ENCODE peak calls at places on chromosomes 6 and 20, in five cellular contexts. One of them, this sample, is unnamed.

GRCh38 chr20:63873477-63873971 is 8.5 kb downstream of the TPD52L2 start:
- DNase-seq in choroid plexus epithelial cell: peak; percentile 93
- DNase-seq in esophagus squamous epithelium: no peak
- DNase-seq in uterus: no peak
- DNase-seq in cardiac muscle cell: peak; percentile 85
- DNase-seq in this sample: no peak

GRCh38 chr20:60754866-60755265 is 497.2 kb upstream of the CDH4 start:
- DNase-seq in choroid plexus epithelial cell: no peak
- DNase-seq in esophagus squamous epithelium: no peak
- DNase-seq in uterus: no peak
- DNase-seq in cardiac muscle cell: no peak
- DNase-seq in this sample: no peak

GRCh38 chr6:145214570-145214969 is 520.8 kb downstream of the EPM2A start:
- DNase-seq in choroid plexus epithelial cell: peak; percentile 56
- DNase-seq in esophagus squamous epithelium: no peak
- DNase-seq in uterus: no peak
- DNase-seq in cardiac muscle cell: peak; percentile 52
- DNase-seq in this sample: no peak

GRCh38 chr6:111087106-111087835 is at the start of gene SLC16A10:
- DNase-seq in choroid plexus epithelial cell: no peak
- DNase-seq in esophagus squamous epithelium: no peak
- DNase-seq in uterus: peak; percentile 45
- DNase-seq in cardiac muscle cell: peak; percentile 23
- DNase-seq in this sample: peak; percentile 91

GRCh38 chr6:132548746-132549463 is 3.6 kb upstream of the TAAR8 start:
- DNase-seq in choroid plexus epithelial cell: no peak
- DNase-seq in esophagus squamous epithelium: no peak
- DNase-seq in uterus: no peak
- DNase-seq in cardiac muscle cell: no peak
- DNase-seq in this sample: no peak

GRCh38 chr6:111356551-111356950 is 126.5 kb downstream of the REV3L start:
- DNase-seq in choroid plexus epithelial cell: no peak
- DNase-seq in esophagus squamous epithelium: no peak
- DNase-seq in uterus: no peak
- DNase-seq in cardiac muscle cell: no peak
- DNase-seq in this sample: no peak

GRCh38 chr6:107807186-107807585 is 16.9 kb downstream of the SCML4 start:
- DNase-seq in choroid plexus epithelial cell: no peak
- DNase-seq in esophagus squamous epithelium: no peak
- DNase-seq in uterus: no peak
- DNase-seq in cardiac muscle cell: no peak
- DNase-seq in this sample: no peak

GRCh38 chr6:12602342-12602741 is 114.2 kb upstream of the PHACTR1 start:
- DNase-seq in choroid plexus epithelial cell: no peak
- DNase-seq in esophagus squamous epithelium: no peak
- DNase-seq in uterus: no peak
- DNase-seq in cardiac muscle cell: peak; percentile 51
- DNase-seq in this sample: no peak

GRCh38 chr20:9626357-9626756 is 112.0 kb downstream of the LAMP5 start:
- DNase-seq in choroid plexus epithelial cell: no peak
- DNase-seq in esophagus squamous epithelium: no peak
- DNase-seq in uterus: no peak
- DNase-seq in cardiac muscle cell: no peak
- DNase-seq in this sample: no peak

GRCh38 chr6:44044154-44044539 is 83.1 kb downstream of the MRPL14 start:
- DNase-seq in choroid plexus epithelial cell: peak; percentile 81
- DNase-seq in esophagus squamous epithelium: no peak
- DNase-seq in uterus: no peak
- DNase-seq in cardiac muscle cell: no peak
- DNase-seq in this sample: no peak

GRCh38 chr20:58692579-58693225 is at the start of gene NPEPL1:
- DNase-seq in choroid plexus epithelial cell: peak; percentile 77
- DNase-seq in esophagus squamous epithelium: no peak
- DNase-seq in uterus: peak; percentile 60
- DNase-seq in cardiac muscle cell: peak; percentile 90
- DNase-seq in this sample: peak; percentile 90

GRCh38 chr20:36210561-36210960 is 25.7 kb upstream of the AAR2 start:
- DNase-seq in choroid plexus epithelial cell: peak; percentile 14
- DNase-seq in esophagus squamous epithelium: no peak
- DNase-seq in uterus: no peak
- DNase-seq in cardiac muscle cell: no peak
- DNase-seq in this sample: no peak

GRCh38 chr6:54135665-54136370 is 24.6 kb downstream of the MLIP start:
- DNase-seq in choroid plexus epithelial cell: peak; percentile 93
- DNase-seq in esophagus squamous epithelium: no peak
- DNase-seq in uterus: no peak
- DNase-seq in cardiac muscle cell: peak; percentile 86
- DNase-seq in this sample: no peak

GRCh38 chr6:32845381-32845884 is 1.6 kb upstream of the PSMB8 start:
- DNase-seq in choroid plexus epithelial cell: no peak
- DNase-seq in esophagus squamous epithelium: no peak
- DNase-seq in uterus: no peak
- DNase-seq in cardiac muscle cell: no peak
- DNase-seq in this sample: no peak

GRCh38 chr20:54167909-54168872 is 5.6 kb downstream of the CYP24A1 start:
- DNase-seq in choroid plexus epithelial cell: no peak
- DNase-seq in esophagus squamous epithelium: no peak
- DNase-seq in uterus: no peak
- DNase-seq in cardiac muscle cell: peak; percentile 40
- DNase-seq in this sample: no peak

GRCh38 chr20:38172344-38172743 is 7.3 kb upstream of the TGM2 start:
- DNase-seq in choroid plexus epithelial cell: peak; percentile 60
- DNase-seq in esophagus squamous epithelium: no peak
- DNase-seq in uterus: no peak
- DNase-seq in cardiac muscle cell: peak; percentile 51
- DNase-seq in this sample: no peak

GRCh38 chr6:19463250-19463649 is 373.9 kb upstream of the ID4 start:
- DNase-seq in choroid plexus epithelial cell: no peak
- DNase-seq in esophagus squamous epithelium: no peak
- DNase-seq in uterus: no peak
- DNase-seq in cardiac muscle cell: no peak
- DNase-seq in this sample: no peak

GRCh38 chr6:164010446-164011071 is 596.0 kb downstream of the QKI start:
- DNase-seq in choroid plexus epithelial cell: no peak
- DNase-seq in esophagus squamous epithelium: no peak
- DNase-seq in uterus: no peak
- DNase-seq in cardiac muscle cell: peak; percentile 21
- DNase-seq in this sample: no peak

GRCh38 chr20:50799176-50799889 is 4.5 kb downstream of the BCAS4 start:
- DNase-seq in choroid plexus epithelial cell: no peak
- DNase-seq in esophagus squamous epithelium: no peak
- DNase-seq in uterus: no peak
- DNase-seq in cardiac muscle cell: no peak
- DNase-seq in this sample: no peak

GRCh38 chr20:31988430-31989015 is 20.6 kb downstream of the XKR7 start:
- DNase-seq in choroid plexus epithelial cell: no peak
- DNase-seq in esophagus squamous epithelium: no peak
- DNase-seq in uterus: no peak
- DNase-seq in cardiac muscle cell: no peak
- DNase-seq in this sample: no peak

GRCh38 chr6:159762681-159763293 is 942 bp downstream of the ACAT2 start:
- DNase-seq in choroid plexus epithelial cell: peak; percentile 20
- DNase-seq in esophagus squamous epithelium: no peak
- DNase-seq in uterus: no peak
- DNase-seq in cardiac muscle cell: no peak
- DNase-seq in this sample: no peak

GRCh38 chr6:54074591-54075195 is 36.5 kb upstream of the MLIP start:
- DNase-seq in choroid plexus epithelial cell: peak; percentile 38
- DNase-seq in esophagus squamous epithelium: no peak
- DNase-seq in uterus: no peak
- DNase-seq in cardiac muscle cell: peak; percentile 58
- DNase-seq in this sample: no peak

GRCh38 chr20:3786126-3786484 is 435 bp downstream of the CENPB start:
- DNase-seq in choroid plexus epithelial cell: peak; percentile 74
- DNase-seq in esophagus squamous epithelium: no peak
- DNase-seq in uterus: peak; percentile 54
- DNase-seq in cardiac muscle cell: peak; percentile 68
- DNase-seq in this sample: peak; percentile 84

GRCh38 chr6:66948106-66948505 is 1241.1 kb upstream of the EYS start:
- DNase-seq in choroid plexus epithelial cell: peak; percentile 80
- DNase-seq in esophagus squamous epithelium: no peak
- DNase-seq in uterus: no peak
- DNase-seq in cardiac muscle cell: peak; percentile 52
- DNase-seq in this sample: no peak

GRCh38 chr6:84035484-84035883 is 1.9 kb downstream of the MRAP2 start:
- DNase-seq in choroid plexus epithelial cell: no peak
- DNase-seq in esophagus squamous epithelium: no peak
- DNase-seq in uterus: no peak
- DNase-seq in cardiac muscle cell: no peak
- DNase-seq in this sample: no peak

GRCh38 chr6:31822038-31822821 is 5.3 kb upstream of the HSPA1B start:
- DNase-seq in choroid plexus epithelial cell: peak; percentile 58
- DNase-seq in esophagus squamous epithelium: peak; percentile 25
- DNase-seq in uterus: peak; percentile 86
- DNase-seq in cardiac muscle cell: peak; percentile 86
- DNase-seq in this sample: peak; percentile 85

DNA sequence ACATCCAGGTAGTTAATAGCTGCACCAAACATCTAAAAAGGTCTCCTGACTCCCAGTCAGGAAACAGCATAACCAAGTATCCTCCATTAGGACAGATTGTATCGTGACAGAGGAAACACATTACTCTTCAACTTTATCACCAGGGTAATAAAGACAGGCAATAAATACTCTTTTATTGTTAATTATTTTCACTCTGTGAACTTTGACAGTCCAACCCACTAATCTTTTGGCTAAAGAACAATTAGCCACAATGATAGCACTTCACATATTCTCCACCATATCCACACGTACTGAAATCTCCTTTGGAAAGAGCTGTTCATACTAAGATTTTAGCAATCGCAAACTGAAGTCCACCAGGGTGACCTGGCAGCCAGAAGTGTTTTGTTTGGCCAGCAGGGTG is 46.4 kb downstream of the ARHGAP18 start:
- DNase-seq in choroid plexus epithelial cell: no peak
- DNase-seq in esophagus squamous epithelium: no peak
- DNase-seq in uterus: no peak
- DNase-seq in cardiac muscle cell: peak; percentile 25
- DNase-seq in this sample: no peak
- TF ChIP-seq CTCF in choroid plexus epithelial cell: peak; percentile 19
- TF ChIP-seq CTCF in esophagus squamous epithelium: no peak
- TF ChIP-seq CTCF in uterus: no peak
- TF ChIP-seq CTCF in cardiac muscle cell: no peak
- TF ChIP-seq CTCF in this sample: no peak

GRCh38 chr6:79804732-79805131 is 142.6 kb downstream of the ELOVL4 start:
- DNase-seq in choroid plexus epithelial cell: no peak
- DNase-seq in esophagus squamous epithelium: no peak
- DNase-seq in uterus: no peak
- DNase-seq in cardiac muscle cell: no peak
- DNase-seq in this sample: no peak
- TF ChIP-seq CTCF in choroid plexus epithelial cell: no peak
- TF ChIP-seq CTCF in esophagus squamous epithelium: no peak
- TF ChIP-seq CTCF in uterus: no peak
- TF ChIP-seq CTCF in cardiac muscle cell: no peak
- TF ChIP-seq CTCF in this sample: no peak

GRCh38 chr6:125220712-125221111 is 67.1 kb downstream of the TPD52L1 start:
- DNase-seq in choroid plexus epithelial cell: no peak
- DNase-seq in esophagus squamous epithelium: no peak
- DNase-seq in uterus: peak; percentile 29
- DNase-seq in cardiac muscle cell: peak; percentile 53
- DNase-seq in this sample: no peak
- TF ChIP-seq CTCF in choroid plexus epithelial cell: no peak
- TF ChIP-seq CTCF in esophagus squamous epithelium: no peak
- TF ChIP-seq CTCF in uterus: no peak
- TF ChIP-seq CTCF in cardiac muscle cell: no peak
- TF ChIP-seq CTCF in this sample: no peak

GRCh38 chr6:161151660-161152526 is 122.0 kb downstream of the AGPAT4 start:
- DNase-seq in choroid plexus epithelial cell: no peak
- DNase-seq in esophagus squamous epithelium: no peak
- DNase-seq in uterus: no peak
- DNase-seq in cardiac muscle cell: no peak
- DNase-seq in this sample: no peak
- TF ChIP-seq CTCF in choroid plexus epithelial cell: no peak
- TF ChIP-seq CTCF in esophagus squamous epithelium: no peak
- TF ChIP-seq CTCF in uterus: no peak
- TF ChIP-seq CTCF in cardiac muscle cell: no peak
- TF ChIP-seq CTCF in this sample: no peak

GRCh38 chr6:119349341-119350201 is at the start of gene MAN1A1:
- DNase-seq in choroid plexus epithelial cell: peak; percentile 77
- DNase-seq in esophagus squamous epithelium: peak; percentile 48
- DNase-seq in uterus: peak; percentile 95
- DNase-seq in cardiac muscle cell: peak; percentile 91
- DNase-seq in this sample: peak; percentile 94
- TF ChIP-seq CTCF in choroid plexus epithelial cell: no peak
- TF ChIP-seq CTCF in esophagus squamous epithelium: no peak
- TF ChIP-seq CTCF in uterus: no peak
- TF ChIP-seq CTCF in cardiac muscle cell: peak; percentile 6
- TF ChIP-seq CTCF in this sample: no peak

GRCh38 chr6:36196049-36196879 is at the start of gene BRPF3:
- DNase-seq in choroid plexus epithelial cell: peak; percentile 70
- DNase-seq in esophagus squamous epithelium: peak; percentile 29
- DNase-seq in uterus: peak; percentile 84
- DNase-seq in cardiac muscle cell: peak; percentile 88
- DNase-seq in this sample: peak; percentile 93
- TF ChIP-seq CTCF in choroid plexus epithelial cell: no peak
- TF ChIP-seq CTCF in esophagus squamous epithelium: peak; percentile 68
- TF ChIP-seq CTCF in uterus: peak; percentile 21
- TF ChIP-seq CTCF in cardiac muscle cell: peak; percentile 33
- TF ChIP-seq CTCF in this sample: peak; percentile 49

This sample was measured in upper lobe of right lung.